ENCODE peak calls at places on chromosomes 11 and 22, in eight cellular contexts. U, N, B, J, O, Z, Q and Y are unnamed samples.
A peak's percentile ranks its signal among the peaks of the same experiment; 100 is the strongest.

GRCh38 chr22:45497268-45497667 is 5.4 kb upstream of the FBLN1 start:
- DNase-seq in B (no peak), Z (no peak), N (no peak), J (no peak), Q (no peak), U (no peak), O (no peak), Y (no peak)

GRCh38 chr22:46674367-46674781 is 54.2 kb downstream of the GRAMD4 start:
- DNase-seq in O (peak; percentile 61), N (no peak), Z (peak; percentile 78), B (no peak), J (peak; percentile 78), Q (no peak), U (no peak), Y (no peak)

GRCh38 chr11:88414981-88415391 is 77.5 kb upstream of the CTSC start:
- DNase-seq in B (no peak), Z (no peak), N (no peak), J (no peak), O (no peak), U (peak; percentile 36), Q (no peak), Y (peak; percentile 28)

GRCh38 chr11:124277809-124278208 is 21.6 kb downstream of the OR8G5 start:
- DNase-seq in O (no peak), Q (no peak), B (no peak), N (no peak), J (no peak), U (peak; percentile 47), Z (no peak), Y (peak; percentile 10)

GRCh38 chr22:25564979-25565677 is 653 bp downstream of the GRK3 start:
- DNase-seq in B (no peak), N (no peak), J (no peak), Q (no peak), Z (no peak), O (no peak), U (no peak), Y (no peak)

GRCh38 chr11:132685174-132685611 is 847.1 kb downstream of the OPCML start:
- DNase-seq in N (peak; percentile 23), Q (peak; percentile 36), B (no peak), U (peak; percentile 59), J (no peak), O (no peak), Z (no peak), Y (no peak)

GRCh38 chr11:36073411-36074203 is 129.7 kb downstream of the LDLRAD3 start:
- DNase-seq in U (peak; percentile 91), Z (no peak), O (peak; percentile 32), B (peak; percentile 77), N (no peak), J (no peak), Q (peak; percentile 74), Y (peak; percentile 82)

GRCh38 chr22:34236527-34236926 is 316.3 kb upstream of the LARGE1 start:
- DNase-seq in J (no peak), N (no peak), U (no peak), B (no peak), Q (no peak), Z (no peak), O (peak; percentile 63), Y (no peak)

GRCh38 chr11:8365542-8365941 is 101.9 kb upstream of the LMO1 start:
- DNase-seq in N (no peak), Q (no peak), B (no peak), O (no peak), J (no peak), Z (no peak), U (no peak), Y (no peak)

GRCh38 chr11:11993814-11994213 is 14.6 kb downstream of the DKK3 start:
- DNase-seq in N (no peak), Z (no peak), Q (no peak), O (no peak), J (no peak), U (peak; percentile 80), B (peak; percentile 74), Y (peak; percentile 72)

GRCh38 chr22:22770881-22771280 is 116.7 kb upstream of the IGLL5 start:
- DNase-seq in Z (no peak), Q (no peak), N (no peak), J (peak; percentile 28), O (no peak), U (no peak), B (no peak), Y (no peak)

GRCh38 chr11:117612111-117612510 is 184.9 kb downstream of the DSCAML1 start:
- DNase-seq in U (no peak), B (no peak), O (no peak), Z (no peak), N (no peak), Q (no peak), J (no peak), Y (no peak)

GRCh38 chr11:10514210-10514609 is 26.8 kb downstream of the RNF141 start:
- DNase-seq in N (no peak), Z (no peak), Q (no peak), J (no peak), O (no peak), U (peak; percentile 51), B (no peak), Y (no peak)

GRCh38 chr11:69953356-69953755 is 124.8 kb upstream of the ANO1 start:
- DNase-seq in J (no peak), B (no peak), Q (no peak), N (no peak), O (no peak), U (no peak), Z (no peak), Y (no peak)

GRCh38 chr22:26558246-26558895 is 31.6 kb downstream of the TPST2 start:
- DNase-seq in B (no peak), N (no peak), Z (no peak), J (no peak), U (no peak), O (no peak), Q (no peak), Y (peak; percentile 27)